ENCODE peak calls at places on chromosomes 4 and X, in six cellular contexts. J is activated T-helper 17 cell treated with anti-CD3 and anti-CD28 coated beads, Interleukin-2, amount 50 U/mL, for 72 hours; Z is Right ventricle myocardium superior; G is natural killer cell; P is naive thymus-derived CD8-positive, alpha-beta T cell; E is T-helper 17 cell. H is an unnamed sample.

GRCh38 chr4:6910340-6910959 is 824 bp downstream of the TBC1D14 start:
- ATAC-seq in P (no peak), G (no peak), E (no peak), J (no peak), Z (no peak), H (no peak)

GRCh38 chrX:82219129-82219528 is 1017.2 kb downstream of the SH3BGRL start:
- ATAC-seq in E (no peak), Z (no peak), P (no peak), J (no peak), G (no peak), H (no peak)

GRCh38 chr4:11548529-11549176 is 120.0 kb upstream of the HS3ST1 start:
- ATAC-seq in P (no peak), E (no peak), Z (no peak), G (no peak), J (peak), H (no peak)

GRCh38 chr4:114435118-114435517 is 163.5 kb upstream of the UGT8 start:
- ATAC-seq in G (no peak), Z (no peak), P (no peak), E (no peak), J (no peak), H (no peak)

GRCh38 chrX:11764602-11765067 is 6.6 kb downstream of the MSL3 start:
- ATAC-seq in E (peak), J (peak), G (no peak), Z (no peak), P (peak), H (no peak)

GRCh38 chr4:184039963-184040383 is 134.9 kb downstream of the STOX2 start:
- ATAC-seq in Z (peak), E (no peak), P (no peak), G (no peak), J (peak), H (no peak)

GRCh38 chr4:40559585-40560465 is 69.8 kb downstream of the RBM47 start:
- ATAC-seq in G (no peak), J (peak), Z (peak), P (no peak), E (no peak), H (no peak)

GRCh38 chrX:120647127-120647526 is 17.3 kb upstream of the C1GALT1C1 start:
- ATAC-seq in E (no peak), J (no peak), P (no peak), G (no peak), Z (no peak), H (no peak)

GRCh38 chrX:18548996-18549395 is 122.9 kb downstream of the RS1 start:
- ATAC-seq in G (no peak), J (no peak), P (no peak), E (no peak), Z (no peak), H (no peak)

GRCh38 chrX:43663173-43663572 is 7.1 kb downstream of the MAOA start:
- ATAC-seq in P (no peak), G (no peak), E (no peak), J (no peak), Z (no peak), H (no peak)

GRCh38 chrX:69387559-69388487 is 116.3 kb upstream of the NALF2 start:
- ATAC-seq in Z (peak), E (no peak), P (no peak), G (peak), J (no peak), H (no peak)

GRCh38 chrX:115560211-115560977 is 580 bp upstream of the PLS3 start:
- ATAC-seq in Z (no peak), P (no peak), G (no peak), E (no peak), J (no peak), H (peak)

GRCh38 chr4:188781655-188782054 is 642.4 kb downstream of the TRIML1 start:
- ATAC-seq in Z (no peak), J (no peak), G (no peak), P (no peak), E (no peak), H (no peak)

GRCh38 chr4:38124961-38125360 is 164.8 kb downstream of the PTTG2 start:
- ATAC-seq in P (no peak), J (no peak), G (no peak), Z (no peak), E (no peak), H (no peak)

GRCh38 chrX:107978707-107979307 is 3.4 kb downstream of the TEX13B start:
- ATAC-seq in J (no peak), P (no peak), E (no peak), Z (no peak), G (no peak), H (no peak)

GRCh38 chr4:74117024-74117534 is 18.1 kb upstream of the CXCL2 start:
- ATAC-seq in J (no peak), E (no peak), Z (peak), G (no peak), P (no peak), H (peak)

GRCh38 chrX:121132675-121133074 is 85.3 kb downstream of the GLUD2 start:
- ATAC-seq in Z (no peak), J (no peak), P (no peak), E (no peak), G (no peak), H (no peak)

GRCh38 chr4:98625920-98626319 is 32.5 kb downstream of the TSPAN5 start:
- ATAC-seq in P (no peak), J (no peak), Z (no peak), E (no peak), G (no peak), H (no peak)

GRCh38 chr4:74426101-74426500 is 18.8 kb upstream of the AREG start:
- ATAC-seq in E (no peak), P (no peak), J (peak), Z (no peak), G (peak), H (no peak)

GRCh38 chr4:5791654-5792053 is 80.7 kb downstream of the EVC start:
- ATAC-seq in P (no peak), E (no peak), G (no peak), Z (no peak), J (no peak), H (no peak)

GRCh38 chr4:172287112-172287511 is 473.9 kb downstream of the GALNTL6 start:
- ATAC-seq in E (no peak), J (no peak), G (no peak), Z (no peak), P (no peak), H (no peak)

GRCh38 chrX:107304141-107304540 is 97.7 kb downstream of the DNAAF6 start:
- ATAC-seq in P (no peak), J (no peak), Z (no peak), G (no peak), E (no peak), H (no peak)

GRCh38 chr4:144410230-144410783 is 235.6 kb upstream of the HHIP start:
- ATAC-seq in E (no peak), Z (no peak), J (no peak), P (no peak), G (no peak), H (no peak)

GRCh38 chr4:39544580-39545315 is 17.5 kb upstream of the UGDH start:
- ATAC-seq in G (no peak), J (no peak), E (no peak), P (no peak), Z (no peak), H (no peak)

GRCh38 chrX:1420371-1420770 is 28.5 kb upstream of the SLC25A6 start:
- ATAC-seq in E (no peak), P (peak), J (no peak), G (no peak), Z (no peak), H (no peak)

GRCh38 chr4:123297836-123298235 is 98.8 kb upstream of the SPRY1 start:
- ATAC-seq in J (no peak), Z (no peak), P (no peak), E (no peak), G (peak), H (no peak)

GRCh38 chr4:148327683-148328082 is 114.5 kb downstream of the NR3C2 start:
- ATAC-seq in G (no peak), Z (no peak), P (no peak), J (no peak), E (peak), H (no peak)

GRCh38 chrX:21883258-21883657 is 27.5 kb downstream of the YY2 start:
- ATAC-seq in E (no peak), Z (peak), J (no peak), G (no peak), P (no peak), H (peak)

GRCh38 chrX:95835223-95835622 is 849.4 kb upstream of the DIAPH2 start:
- ATAC-seq in Z (no peak), G (no peak), E (no peak), J (no peak), P (no peak), H (no peak)

GRCh38 chr4:38820329-38821061 is 15.9 kb upstream of the TLR1 start:
- ATAC-seq in E (no peak), Z (no peak), G (no peak), P (no peak), J (no peak), H (no peak)

GRCh38 chr4:120927758-120928409 is 5.4 kb upstream of the PRDM5 start:
- ATAC-seq in J (peak), G (no peak), Z (no peak), P (no peak), E (no peak), H (no peak)

GRCh38 chr4:86582453-86582852 is 11.7 kb upstream of the PTPN13 start:
- ATAC-seq in P (no peak), J (no peak), G (no peak), E (no peak), Z (no peak), H (no peak)

H was measured in gastroesophageal sphincter.